ENCODE peak calls at places on chromosome 2, in five cellular contexts. H is NCI-H2029; M is stimulated activated CD4-positive, alpha-beta T cell treated with anti-CD3 and anti-CD28 coated beads, Interleukin-2, amount 100 ng/mL, for 24 hours; V is CD4-positive, CD25-positive, alpha-beta regulatory T cell; B is neuronal stem cell. G is an unnamed sample.

GRCh38 chr2:65901809-65902208 is 469.4 kb upstream of the SPRED2 start:
- DNase-seq in H (no peak), M (no peak), V (no peak), B (no peak), G (no peak)

GRCh38 chr2:20704886-20705285 is 37.9 kb downstream of the GDF7 start:
- DNase-seq in H (no peak), M (no peak), V (no peak), B (no peak), G (no peak)

GRCh38 chr2:43495727-43496126 is 100.1 kb downstream of the THADA start:
- DNase-seq in H (no peak), M (no peak), V (no peak), B (no peak), G (no peak)

GRCh38 chr2:25309402-25309801 is 32.3 kb downstream of the DNMT3A start:
- DNase-seq in H (no peak), M (peak), V (peak), B (peak), G (peak)

GRCh38 chr2:178512491-178512890 is 32.2 kb downstream of the PLEKHA3 start:
- DNase-seq in H (no peak), M (no peak), V (no peak), B (peak), G (no peak)

GRCh38 chr2:74037379-74037860 is 52.7 kb downstream of the TET3 start:
- DNase-seq in H (no peak), M (no peak), V (no peak), B (no peak), G (no peak)

GRCh38 chr2:190717764-190718651 is 69.1 kb downstream of the NAB1 start:
- DNase-seq in H (peak), M (peak), V (no peak), B (no peak), G (peak)

GRCh38 chr2:166494140-166494544 is at the start of gene SCN7A:
- DNase-seq in H (peak), M (no peak), V (no peak), B (peak), G (peak)